ENCODE peak calls at places on chromosomes 11 and 22, in four cellular contexts. One of them, this sample, is unnamed.

GRCh38 chr22:36136475-36136874 is 24.1 kb downstream of the APOL3 start:
- DNase-seq in GM23248: peak
- DNase-seq in trophoblast cell: no peak
- DNase-seq in A549: no peak
- DNase-seq in this sample: peak

GRCh38 chr11:117000039-117000740 is 98.0 kb downstream of the SIK3 start:
- DNase-seq in GM23248: no peak
- DNase-seq in trophoblast cell: no peak
- DNase-seq in A549: no peak
- DNase-seq in this sample: no peak

GRCh38 chr11:69909561-69910518 is 90.6 kb upstream of the FGF3 start:
- DNase-seq in GM23248: peak
- DNase-seq in trophoblast cell: no peak
- DNase-seq in A549: no peak
- DNase-seq in this sample: peak

GRCh38 chr22:36660931-36661330 is 42.6 kb downstream of the CACNG2 start:
- DNase-seq in GM23248: no peak
- DNase-seq in trophoblast cell: no peak
- DNase-seq in A549: no peak
- DNase-seq in this sample: no peak

GRCh38 chr11:38300570-38300969 is 1702.5 kb upstream of the RAG2 start:
- DNase-seq in GM23248: no peak
- DNase-seq in trophoblast cell: no peak
- DNase-seq in A549: no peak
- DNase-seq in this sample: no peak

GRCh38 chr22:32058656-32059280 is 15.7 kb downstream of the SLC5A1 start:
- DNase-seq in GM23248: peak
- DNase-seq in trophoblast cell: peak
- DNase-seq in A549: no peak
- DNase-seq in this sample: no peak

GRCh38 chr22:30885591-30885990 is 83.0 kb downstream of the MORC2 start:
- DNase-seq in GM23248: no peak
- DNase-seq in trophoblast cell: no peak
- DNase-seq in A549: no peak
- DNase-seq in this sample: no peak

GRCh38 chr22:33166206-33166605 is 108.0 kb upstream of the SYN3 start:
- DNase-seq in GM23248: no peak
- DNase-seq in trophoblast cell: no peak
- DNase-seq in A549: no peak
- DNase-seq in this sample: no peak

GRCh38 chr11:19723572-19724342 is 11.1 kb downstream of the NAV2 start:
- DNase-seq in GM23248: peak
- DNase-seq in trophoblast cell: no peak
- DNase-seq in A549: no peak
- DNase-seq in this sample: peak

GRCh38 chr11:65491163-65491465 is 7.7 kb upstream of the MALAT1 start:
- DNase-seq in GM23248: peak
- DNase-seq in trophoblast cell: no peak
- DNase-seq in A549: no peak
- DNase-seq in this sample: no peak

GRCh38 chr11:102971766-102972165 is 16.2 kb upstream of the MMP13 start:
- DNase-seq in GM23248: peak
- DNase-seq in trophoblast cell: no peak
- DNase-seq in A549: no peak
- DNase-seq in this sample: no peak

GRCh38 chr11:2256293-2256913 is 14.0 kb downstream of the ASCL2 start:
- DNase-seq in GM23248: no peak
- DNase-seq in trophoblast cell: no peak
- DNase-seq in A549: no peak
- DNase-seq in this sample: no peak

GRCh38 chr22:41613456-41613855 is 7.4 kb downstream of the DESI1 start:
- DNase-seq in GM23248: no peak
- DNase-seq in trophoblast cell: no peak
- DNase-seq in A549: no peak
- DNase-seq in this sample: no peak

GRCh38 chr11:122721964-122722266 is 66.4 kb downstream of the UBASH3B start:
- DNase-seq in GM23248: peak
- DNase-seq in trophoblast cell: peak
- DNase-seq in A549: no peak
- DNase-seq in this sample: peak

GRCh38 chr11:71252782-71253730 is 679 bp upstream of the SHANK2 start:
- DNase-seq in GM23248: peak
- DNase-seq in trophoblast cell: peak
- DNase-seq in A549: peak
- DNase-seq in this sample: peak

GRCh38 chr11:45665206-45665932 is at the start of gene CHST1:
- DNase-seq in GM23248: peak
- DNase-seq in trophoblast cell: no peak
- DNase-seq in A549: no peak
- DNase-seq in this sample: no peak

GRCh38 chr11:92383430-92383829 is 158.8 kb downstream of the FAT3 start:
- DNase-seq in GM23248: peak
- DNase-seq in trophoblast cell: peak
- DNase-seq in A549: no peak
- DNase-seq in this sample: peak

GRCh38 chr11:4748435-4748834 is 21.3 kb downstream of the OR51F1 start:
- DNase-seq in GM23248: peak
- DNase-seq in trophoblast cell: no peak
- DNase-seq in A549: no peak
- DNase-seq in this sample: no peak

GRCh38 chr11:20617346-20617745 is 17.9 kb downstream of the SLC6A5 start:
- DNase-seq in GM23248: no peak
- DNase-seq in trophoblast cell: no peak
- DNase-seq in A549: no peak
- DNase-seq in this sample: no peak

GRCh38 chr11:1167751-1168231 is 10.0 kb downstream of the MUC5AC start:
- DNase-seq in GM23248: no peak
- DNase-seq in trophoblast cell: no peak
- DNase-seq in A549: no peak
- DNase-seq in this sample: no peak

GRCh38 chr11:44229003-44229570 is 80.9 kb downstream of the ALX4 start:
- DNase-seq in GM23248: no peak
- DNase-seq in trophoblast cell: no peak
- DNase-seq in A549: no peak
- DNase-seq in this sample: peak

GRCh38 chr11:120130991-120131760 is 6.7 kb downstream of the TRIM29 start:
- DNase-seq in GM23248: no peak
- DNase-seq in trophoblast cell: no peak
- DNase-seq in A549: no peak
- DNase-seq in this sample: no peak

GRCh38 chr11:58958500-58958899 is 19.2 kb downstream of the GLYATL1 start:
- DNase-seq in GM23248: peak
- DNase-seq in trophoblast cell: no peak
- DNase-seq in A549: no peak
- DNase-seq in this sample: peak

DNA sequence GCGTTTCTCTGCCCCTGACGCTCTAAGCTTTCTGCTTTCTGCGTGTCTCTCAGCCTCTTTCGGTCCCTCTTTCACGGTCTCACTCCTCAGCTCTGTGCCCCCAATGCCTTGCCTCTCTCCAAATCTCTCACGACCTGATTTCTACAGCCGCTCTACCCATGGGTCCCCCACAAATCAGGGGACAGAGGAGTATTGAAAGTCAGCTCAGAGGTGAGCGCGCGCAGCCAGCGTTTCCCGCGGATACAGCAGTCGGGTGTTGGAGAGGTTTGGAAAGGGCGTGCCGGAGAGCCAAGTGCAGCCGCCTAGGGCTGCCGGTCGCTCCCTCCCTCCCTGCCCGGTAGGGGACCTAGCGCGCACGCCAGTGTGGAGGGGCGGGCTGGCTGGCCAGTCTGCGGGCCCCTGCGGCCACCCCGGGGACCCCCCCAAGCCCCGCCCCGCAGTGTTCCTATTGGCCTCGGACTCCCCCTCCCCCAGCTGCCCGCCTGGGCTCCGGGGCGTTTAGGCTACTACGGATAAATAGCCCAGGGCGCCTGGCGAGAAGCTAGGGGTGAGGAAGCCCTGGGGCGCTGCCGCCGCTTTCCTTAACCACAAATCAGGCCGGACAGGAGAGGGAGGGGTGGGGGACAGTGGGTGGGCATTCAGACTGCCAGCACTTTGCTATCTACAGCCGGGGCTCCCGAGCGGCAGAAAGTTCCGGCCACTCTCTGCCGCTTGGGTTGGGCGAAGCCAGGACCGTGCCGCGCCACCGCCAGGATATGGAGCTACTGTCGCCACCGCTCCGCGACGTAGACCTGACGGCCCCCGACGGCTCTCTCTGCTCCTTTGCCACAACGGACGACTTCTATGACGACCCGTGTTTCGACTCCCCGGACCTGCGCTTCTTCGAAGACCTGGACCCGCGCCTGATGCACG is at the start of gene MYOD1:
- DNase-seq in GM23248: peak
- DNase-seq in trophoblast cell: peak
- DNase-seq in A549: no peak
- DNase-seq in this sample: no peak
- H3K4me3 ChIP-seq in GM23248: no peak
- H3K4me3 ChIP-seq in trophoblast cell: no peak
- H3K4me3 ChIP-seq in A549: peak
- H3K4me3 ChIP-seq in this sample: no peak

GRCh38 chr22:44068422-44069191 is 44.5 kb downstream of the PARVB start:
- DNase-seq in GM23248: no peak
- DNase-seq in trophoblast cell: peak
- DNase-seq in A549: no peak
- DNase-seq in this sample: no peak
- H3K4me2 ChIP-seq in GM23248: no peak
- H3K4me2 ChIP-seq in trophoblast cell: no peak
- H3K4me2 ChIP-seq in A549: no peak
- H3K4me2 ChIP-seq in this sample: no peak

GRCh38 chr11:73157141-73158010 is 15.3 kb upstream of the FCHSD2 start:
- DNase-seq in GM23248: peak
- DNase-seq in trophoblast cell: peak
- DNase-seq in A549: no peak
- DNase-seq in this sample: no peak

GRCh38 chr11:73162196-73162740 is 20.1 kb upstream of the FCHSD2 start:
- DNase-seq in GM23248: no peak
- DNase-seq in trophoblast cell: no peak
- DNase-seq in A549: no peak
- DNase-seq in this sample: no peak

GRCh38 chr11:73158356-73159051 is 16.4 kb upstream of the FCHSD2 start:
- DNase-seq in GM23248: no peak
- DNase-seq in trophoblast cell: peak
- DNase-seq in A549: no peak
- DNase-seq in this sample: no peak

GRCh38 chr11:73159297-73159696 is 17.2 kb upstream of the FCHSD2 start:
- DNase-seq in GM23248: no peak
- DNase-seq in trophoblast cell: no peak
- DNase-seq in A549: no peak
- DNase-seq in this sample: no peak

DNA sequence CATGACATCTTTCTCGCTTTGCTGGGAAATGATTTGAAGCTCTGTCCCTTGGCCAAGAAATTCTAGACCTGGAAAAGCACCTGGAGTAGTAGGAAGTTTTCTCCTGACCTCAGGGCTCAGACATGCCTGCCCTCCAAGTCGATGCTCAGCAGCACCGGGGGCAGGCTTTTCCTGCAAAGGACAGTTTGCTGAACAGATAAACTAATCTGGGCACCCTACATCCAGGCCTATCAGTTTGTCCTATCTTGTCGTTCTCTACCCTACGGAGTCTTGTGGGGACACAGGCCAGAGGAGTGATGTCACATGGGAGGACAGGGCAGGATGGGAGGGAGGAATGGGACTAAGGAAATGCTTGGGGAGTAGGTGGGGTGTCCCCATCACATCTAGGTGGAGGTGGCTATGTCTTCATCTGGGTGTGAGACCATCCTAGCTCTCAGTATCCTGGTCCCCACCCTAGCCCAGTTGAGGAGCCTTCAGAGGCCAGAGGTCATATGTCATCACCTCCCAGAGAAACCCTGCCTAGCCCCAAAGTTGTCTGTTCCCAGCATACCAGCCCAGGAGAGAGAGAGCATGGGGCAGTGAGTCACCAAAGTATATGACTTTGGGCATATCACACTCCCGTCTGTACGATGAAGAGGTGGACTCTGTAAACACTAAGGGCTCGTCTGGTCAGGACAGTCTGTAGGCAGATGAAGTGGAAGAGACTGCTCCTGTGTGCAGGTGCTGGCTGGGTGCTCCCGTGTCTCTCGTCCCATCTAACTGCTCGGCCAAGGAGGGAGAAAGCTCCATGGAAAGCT is 18.1 kb upstream of the FCHSD2 start:
- DNase-seq in GM23248: no peak
- DNase-seq in trophoblast cell: no peak
- DNase-seq in A549: no peak
- DNase-seq in this sample: no peak
- H3K4me3 ChIP-seq in GM23248: no peak
- H3K4me3 ChIP-seq in trophoblast cell: no peak
- H3K4me3 ChIP-seq in A549: no peak
- H3K4me3 ChIP-seq in this sample: no peak

DNA sequence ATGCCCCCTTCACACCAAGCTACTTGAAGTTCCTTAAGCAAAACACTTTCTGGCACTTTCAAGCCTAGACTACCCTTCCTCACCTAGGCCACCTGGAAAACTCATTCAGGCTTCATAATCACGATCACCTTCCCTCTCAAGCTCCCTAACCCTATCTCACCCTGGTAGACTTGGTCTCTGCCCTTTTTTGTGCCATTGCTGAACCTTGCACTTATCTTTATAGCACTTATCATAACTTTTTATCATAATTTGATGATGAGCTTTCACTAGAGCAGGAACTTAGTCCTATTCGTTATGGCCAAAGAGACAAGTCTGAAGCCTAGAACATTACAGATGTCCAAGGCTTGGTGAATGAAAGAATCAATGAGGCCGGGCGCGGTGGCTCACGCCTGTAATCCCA is 5.5 kb downstream of the SLC35F2 start:
- DNase-seq in GM23248: no peak
- DNase-seq in trophoblast cell: no peak
- DNase-seq in A549: no peak
- DNase-seq in this sample: no peak
- H3K4me2 ChIP-seq in GM23248: no peak
- H3K4me2 ChIP-seq in trophoblast cell: no peak
- H3K4me2 ChIP-seq in A549: no peak
- H3K4me2 ChIP-seq in this sample: no peak

GRCh38 chr22:45969414-45969799 is 7.6 kb downstream of the WNT7B start:
- DNase-seq in GM23248: no peak
- DNase-seq in trophoblast cell: no peak
- DNase-seq in A549: no peak
- DNase-seq in this sample: peak
- H3K4me3 ChIP-seq in GM23248: no peak
- H3K4me3 ChIP-seq in trophoblast cell: no peak
- H3K4me3 ChIP-seq in A549: no peak
- H3K4me3 ChIP-seq in this sample: peak

DNA sequence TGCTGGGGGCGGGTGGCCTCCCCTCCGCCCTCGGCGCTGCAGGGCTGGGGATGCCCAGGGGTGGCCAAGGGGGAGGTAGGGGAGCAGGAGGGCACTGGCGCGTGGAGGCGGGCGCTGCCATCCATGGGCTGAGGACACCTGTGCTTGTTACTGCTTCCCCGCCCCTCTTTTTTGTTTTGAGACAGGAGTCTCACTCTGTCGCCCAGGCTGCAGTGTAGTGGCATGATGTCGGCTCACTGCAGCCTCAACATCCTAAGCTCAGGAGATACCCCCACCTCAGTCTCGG is 683 bp upstream of the FADS3 start:
- DNase-seq in GM23248: no peak
- DNase-seq in trophoblast cell: no peak
- DNase-seq in A549: no peak
- DNase-seq in this sample: no peak
- H3K4me2 ChIP-seq in GM23248: no peak
- H3K4me2 ChIP-seq in trophoblast cell: peak
- H3K4me2 ChIP-seq in A549: peak
- H3K4me2 ChIP-seq in this sample: peak